ENCODE peak calls at places on chromosomes 4 and X, in nine cellular contexts. One of them, this sample, is unnamed.
A peak's percentile ranks its signal among the peaks of the same experiment; 100 is the strongest.

GRCh38 chr4:10974371-10974770 is 289.8 kb upstream of the CLNK start:
- DNase-seq in ecto neural progenitor cell: no peak
- DNase-seq in lower leg skin: no peak
- DNase-seq in stimulated activated CD8-positive, alpha-beta memory T cell treated with anti-CD3 and anti-CD28 coated beads, Interleukin-7, amount 100 ng/mL, for 48 hours: no peak
- DNase-seq in AG08396: no peak
- DNase-seq in hypothalamus: no peak
- DNase-seq in NCI-H748 treated with DMSO at 0.1 percent for 48 hours: no peak
- DNase-seq in WTC11: no peak
- DNase-seq in dermis microvascular lymphatic vessel endothelial cell: no peak
- DNase-seq in this sample: peak; percentile 60

GRCh38 chr4:42371306-42372063 is 25.8 kb upstream of the SHISA3 start:
- DNase-seq in ecto neural progenitor cell: no peak
- DNase-seq in lower leg skin: no peak
- DNase-seq in stimulated activated CD8-positive, alpha-beta memory T cell treated with anti-CD3 and anti-CD28 coated beads, Interleukin-7, amount 100 ng/mL, for 48 hours: no peak
- DNase-seq in AG08396: peak; percentile 59
- DNase-seq in hypothalamus: peak; percentile 12
- DNase-seq in NCI-H748 treated with DMSO at 0.1 percent for 48 hours: no peak
- DNase-seq in WTC11: no peak
- DNase-seq in dermis microvascular lymphatic vessel endothelial cell: peak; percentile 43
- DNase-seq in this sample: no peak

GRCh38 chrX:10008483-10009056 is 41.4 kb downstream of the CLDN34 start:
- DNase-seq in ecto neural progenitor cell: no peak
- DNase-seq in lower leg skin: peak; percentile 45
- DNase-seq in stimulated activated CD8-positive, alpha-beta memory T cell treated with anti-CD3 and anti-CD28 coated beads, Interleukin-7, amount 100 ng/mL, for 48 hours: no peak
- DNase-seq in AG08396: no peak
- DNase-seq in hypothalamus: no peak
- DNase-seq in NCI-H748 treated with DMSO at 0.1 percent for 48 hours: no peak
- DNase-seq in WTC11: no peak
- DNase-seq in dermis microvascular lymphatic vessel endothelial cell: peak; percentile 37
- DNase-seq in this sample: no peak

GRCh38 chr4:126137782-126138170 is 823.0 kb downstream of the FAT4 start:
- DNase-seq in ecto neural progenitor cell: no peak
- DNase-seq in lower leg skin: no peak
- DNase-seq in stimulated activated CD8-positive, alpha-beta memory T cell treated with anti-CD3 and anti-CD28 coated beads, Interleukin-7, amount 100 ng/mL, for 48 hours: no peak
- DNase-seq in AG08396: no peak
- DNase-seq in hypothalamus: no peak
- DNase-seq in NCI-H748 treated with DMSO at 0.1 percent for 48 hours: no peak
- DNase-seq in WTC11: no peak
- DNase-seq in dermis microvascular lymphatic vessel endothelial cell: no peak
- DNase-seq in this sample: no peak

GRCh38 chr4:152462047-152462446 is 73.8 kb downstream of the FBXW7 start:
- DNase-seq in ecto neural progenitor cell: no peak
- DNase-seq in lower leg skin: no peak
- DNase-seq in stimulated activated CD8-positive, alpha-beta memory T cell treated with anti-CD3 and anti-CD28 coated beads, Interleukin-7, amount 100 ng/mL, for 48 hours: no peak
- DNase-seq in AG08396: no peak
- DNase-seq in hypothalamus: no peak
- DNase-seq in NCI-H748 treated with DMSO at 0.1 percent for 48 hours: no peak
- DNase-seq in WTC11: no peak
- DNase-seq in dermis microvascular lymphatic vessel endothelial cell: no peak
- DNase-seq in this sample: no peak

GRCh38 chrX:39736219-39737211 is 361.2 kb downstream of the BCOR start:
- DNase-seq in ecto neural progenitor cell: no peak
- DNase-seq in lower leg skin: peak; percentile 92
- DNase-seq in stimulated activated CD8-positive, alpha-beta memory T cell treated with anti-CD3 and anti-CD28 coated beads, Interleukin-7, amount 100 ng/mL, for 48 hours: no peak
- DNase-seq in AG08396: peak; percentile 67
- DNase-seq in hypothalamus: no peak
- DNase-seq in NCI-H748 treated with DMSO at 0.1 percent for 48 hours: no peak
- DNase-seq in WTC11: no peak
- DNase-seq in dermis microvascular lymphatic vessel endothelial cell: no peak
- DNase-seq in this sample: peak; percentile 93

GRCh38 chr4:80259012-80259411 is 7.5 kb upstream of the FGF5 start:
- DNase-seq in ecto neural progenitor cell: no peak
- DNase-seq in lower leg skin: no peak
- DNase-seq in stimulated activated CD8-positive, alpha-beta memory T cell treated with anti-CD3 and anti-CD28 coated beads, Interleukin-7, amount 100 ng/mL, for 48 hours: no peak
- DNase-seq in AG08396: no peak
- DNase-seq in hypothalamus: no peak
- DNase-seq in NCI-H748 treated with DMSO at 0.1 percent for 48 hours: peak; percentile 89
- DNase-seq in WTC11: no peak
- DNase-seq in dermis microvascular lymphatic vessel endothelial cell: no peak
- DNase-seq in this sample: no peak

GRCh38 chrX:140822184-140822583 is 112.6 kb downstream of the LINC00632 start:
- DNase-seq in ecto neural progenitor cell: no peak
- DNase-seq in lower leg skin: no peak
- DNase-seq in stimulated activated CD8-positive, alpha-beta memory T cell treated with anti-CD3 and anti-CD28 coated beads, Interleukin-7, amount 100 ng/mL, for 48 hours: no peak
- DNase-seq in AG08396: no peak
- DNase-seq in hypothalamus: no peak
- DNase-seq in NCI-H748 treated with DMSO at 0.1 percent for 48 hours: no peak
- DNase-seq in WTC11: no peak
- DNase-seq in dermis microvascular lymphatic vessel endothelial cell: no peak
- DNase-seq in this sample: no peak

GRCh38 chrX:70479197-70479969 is 34.7 kb downstream of the DLG3 start:
- DNase-seq in ecto neural progenitor cell: no peak
- DNase-seq in lower leg skin: no peak
- DNase-seq in stimulated activated CD8-positive, alpha-beta memory T cell treated with anti-CD3 and anti-CD28 coated beads, Interleukin-7, amount 100 ng/mL, for 48 hours: no peak
- DNase-seq in AG08396: no peak
- DNase-seq in hypothalamus: no peak
- DNase-seq in NCI-H748 treated with DMSO at 0.1 percent for 48 hours: no peak
- DNase-seq in WTC11: no peak
- DNase-seq in dermis microvascular lymphatic vessel endothelial cell: no peak
- DNase-seq in this sample: no peak

GRCh38 chrX:40391662-40392061 is 189.1 kb upstream of the ATP6AP2 start:
- DNase-seq in ecto neural progenitor cell: no peak
- DNase-seq in lower leg skin: no peak
- DNase-seq in stimulated activated CD8-positive, alpha-beta memory T cell treated with anti-CD3 and anti-CD28 coated beads, Interleukin-7, amount 100 ng/mL, for 48 hours: no peak
- DNase-seq in AG08396: no peak
- DNase-seq in hypothalamus: no peak
- DNase-seq in NCI-H748 treated with DMSO at 0.1 percent for 48 hours: no peak
- DNase-seq in WTC11: no peak
- DNase-seq in dermis microvascular lymphatic vessel endothelial cell: no peak
- DNase-seq in this sample: no peak